ENCODE peak calls at places on chromosomes 5 and 9, in seven cellular contexts. One of them, this sample, is unnamed. For H3K36me3, the result is how much of the 10 kb centered on the place peaks cover.

GRCh38 chr9:138022756-138023393 is 145.3 kb downstream of the CACNA1B start:
- DNase-seq in fibroblast of lung: no peak
- DNase-seq in IMR-90: no peak
- DNase-seq in GM23248: no peak
- DNase-seq in neural progenitor cell: peak
- DNase-seq in HCT116: no peak
- DNase-seq in MM.1S: no peak
- DNase-seq in this sample: no peak

GRCh38 chr9:136011376-136011702 is 50.2 kb upstream of the UBAC1 start:
- DNase-seq in fibroblast of lung: no peak
- DNase-seq in IMR-90: no peak
- DNase-seq in GM23248: no peak
- DNase-seq in neural progenitor cell: no peak
- DNase-seq in HCT116: no peak
- DNase-seq in MM.1S: no peak
- DNase-seq in this sample: no peak

GRCh38 chr9:125659954-125660353 is 47.1 kb downstream of the MAPKAP1 start:
- DNase-seq in fibroblast of lung: peak
- DNase-seq in IMR-90: peak
- DNase-seq in GM23248: peak
- DNase-seq in neural progenitor cell: no peak
- DNase-seq in HCT116: no peak
- DNase-seq in MM.1S: no peak
- DNase-seq in this sample: no peak

GRCh38 chr5:178630475-178630930 is 3.7 kb upstream of the CLK4 start:
- DNase-seq in fibroblast of lung: peak
- DNase-seq in IMR-90: peak
- DNase-seq in GM23248: peak
- DNase-seq in neural progenitor cell: no peak
- DNase-seq in HCT116: peak
- DNase-seq in MM.1S: no peak
- DNase-seq in this sample: no peak

GRCh38 chr9:114037249-114037648 is 40.9 kb downstream of the AMBP start:
- DNase-seq in fibroblast of lung: no peak
- DNase-seq in IMR-90: no peak
- DNase-seq in GM23248: no peak
- DNase-seq in neural progenitor cell: no peak
- DNase-seq in HCT116: no peak
- DNase-seq in MM.1S: no peak
- DNase-seq in this sample: no peak

GRCh38 chr5:61052870-61053269 is 107.9 kb downstream of the NDUFAF2 start:
- DNase-seq in fibroblast of lung: peak
- DNase-seq in IMR-90: peak
- DNase-seq in GM23248: peak
- DNase-seq in neural progenitor cell: no peak
- DNase-seq in HCT116: peak
- DNase-seq in MM.1S: no peak
- DNase-seq in this sample: no peak

GRCh38 chr9:93013856-93014582 is 44.5 kb upstream of the SUSD3 start:
- DNase-seq in fibroblast of lung: no peak
- DNase-seq in IMR-90: no peak
- DNase-seq in GM23248: no peak
- DNase-seq in neural progenitor cell: no peak
- DNase-seq in HCT116: no peak
- DNase-seq in MM.1S: no peak
- DNase-seq in this sample: no peak

GRCh38 chr9:36218011-36218410 is 27.3 kb downstream of the CLTA start:
- DNase-seq in fibroblast of lung: no peak
- DNase-seq in IMR-90: no peak
- DNase-seq in GM23248: no peak
- DNase-seq in neural progenitor cell: no peak
- DNase-seq in HCT116: no peak
- DNase-seq in MM.1S: no peak
- DNase-seq in this sample: no peak

GRCh38 chr5:169439362-169439761 is 138.4 kb upstream of the SLIT3 start:
- DNase-seq in fibroblast of lung: no peak
- DNase-seq in IMR-90: no peak
- DNase-seq in GM23248: no peak
- DNase-seq in neural progenitor cell: no peak
- DNase-seq in HCT116: no peak
- DNase-seq in MM.1S: no peak
- DNase-seq in this sample: no peak

GRCh38 chr5:128406863-128407262 is 131.2 kb downstream of the FBN2 start:
- DNase-seq in fibroblast of lung: peak
- DNase-seq in IMR-90: peak
- DNase-seq in GM23248: no peak
- DNase-seq in neural progenitor cell: no peak
- DNase-seq in HCT116: no peak
- DNase-seq in MM.1S: no peak
- DNase-seq in this sample: no peak

GRCh38 chr5:115579216-115579615 is 23.1 kb downstream of the TICAM2 start:
- DNase-seq in fibroblast of lung: no peak
- DNase-seq in IMR-90: no peak
- DNase-seq in GM23248: no peak
- DNase-seq in neural progenitor cell: no peak
- DNase-seq in HCT116: no peak
- DNase-seq in MM.1S: no peak
- DNase-seq in this sample: no peak

GRCh38 chr5:14330729-14331128 is 187.6 kb downstream of the TRIO start:
- DNase-seq in fibroblast of lung: no peak
- DNase-seq in IMR-90: no peak
- DNase-seq in GM23248: no peak
- DNase-seq in neural progenitor cell: no peak
- DNase-seq in HCT116: no peak
- DNase-seq in MM.1S: no peak
- DNase-seq in this sample: no peak

GRCh38 chr5:14331377-14331776 is 188.2 kb downstream of the TRIO start:
- DNase-seq in fibroblast of lung: no peak
- DNase-seq in IMR-90: peak
- DNase-seq in GM23248: no peak
- DNase-seq in neural progenitor cell: no peak
- DNase-seq in HCT116: no peak
- DNase-seq in MM.1S: no peak
- DNase-seq in this sample: no peak

GRCh38 chr5:14328144-14328543 is 185.0 kb downstream of the TRIO start:
- DNase-seq in fibroblast of lung: no peak
- DNase-seq in IMR-90: no peak
- DNase-seq in GM23248: no peak
- DNase-seq in neural progenitor cell: no peak
- DNase-seq in HCT116: no peak
- DNase-seq in MM.1S: no peak
- DNase-seq in this sample: no peak

GRCh38 chr5:14332746-14333145 is 189.6 kb downstream of the TRIO start:
- DNase-seq in fibroblast of lung: no peak
- DNase-seq in IMR-90: no peak
- DNase-seq in GM23248: no peak
- DNase-seq in neural progenitor cell: no peak
- DNase-seq in HCT116: no peak
- DNase-seq in MM.1S: no peak
- DNase-seq in this sample: no peak

DNA sequence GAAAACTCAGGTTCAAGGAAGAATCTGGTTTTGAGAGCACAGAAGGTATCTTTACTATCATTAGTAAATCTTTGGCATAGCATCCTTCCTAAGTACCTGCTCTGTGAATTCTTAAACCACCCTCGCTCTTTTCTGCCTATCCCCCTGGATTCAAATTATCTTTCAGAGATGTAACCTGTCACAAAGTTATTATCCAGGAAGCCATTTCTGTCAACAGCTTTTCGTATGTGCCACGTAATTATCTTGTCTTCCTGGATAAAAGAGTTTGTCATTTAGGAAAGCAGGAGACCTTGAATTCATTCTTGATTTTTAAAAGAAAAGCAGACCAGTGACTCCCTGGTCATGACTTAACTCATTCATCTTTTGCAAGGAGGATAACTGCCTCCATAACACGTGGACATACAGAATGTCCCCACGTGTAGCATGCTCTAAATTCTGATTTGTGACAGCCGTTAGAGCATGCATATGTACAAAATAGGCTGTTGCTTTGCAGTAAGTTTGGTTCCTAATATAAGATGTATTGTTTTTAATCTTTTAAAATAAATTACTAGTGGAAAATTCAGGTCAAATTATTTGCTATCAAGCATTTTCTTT is 189.0 kb downstream of the TRIO start:
- DNase-seq in fibroblast of lung: no peak
- DNase-seq in IMR-90: no peak
- DNase-seq in GM23248: no peak
- DNase-seq in neural progenitor cell: no peak
- DNase-seq in HCT116: no peak
- DNase-seq in MM.1S: no peak
- DNase-seq in this sample: no peak
- H3K36me3 ChIP-seq in fibroblast of lung: under half
- H3K36me3 ChIP-seq in IMR-90: half or more
- H3K36me3 ChIP-seq in GM23248: half or more
- H3K36me3 ChIP-seq in neural progenitor cell: under half
- H3K36me3 ChIP-seq in HCT116: under half
- H3K36me3 ChIP-seq in MM.1S: under half
- H3K36me3 ChIP-seq in this sample: under half

GRCh38 chr5:150020249-150020648 is 19.7 kb downstream of the HMGXB3 start:
- DNase-seq in fibroblast of lung: no peak
- DNase-seq in IMR-90: no peak
- DNase-seq in GM23248: no peak
- DNase-seq in neural progenitor cell: no peak
- DNase-seq in HCT116: no peak
- DNase-seq in MM.1S: peak
- DNase-seq in this sample: no peak

GRCh38 chr5:150023136-150023535 is 22.6 kb downstream of the HMGXB3 start:
- DNase-seq in fibroblast of lung: no peak
- DNase-seq in IMR-90: no peak
- DNase-seq in GM23248: no peak
- DNase-seq in neural progenitor cell: no peak
- DNase-seq in HCT116: no peak
- DNase-seq in MM.1S: no peak
- DNase-seq in this sample: no peak

GRCh38 chr5:150021491-150022162 is 21.1 kb downstream of the HMGXB3 start:
- DNase-seq in fibroblast of lung: peak
- DNase-seq in IMR-90: peak
- DNase-seq in GM23248: peak
- DNase-seq in neural progenitor cell: no peak
- DNase-seq in HCT116: peak
- DNase-seq in MM.1S: no peak
- DNase-seq in this sample: no peak

GRCh38 chr5:150022681-150023080 is 22.1 kb downstream of the HMGXB3 start:
- DNase-seq in fibroblast of lung: no peak
- DNase-seq in IMR-90: no peak
- DNase-seq in GM23248: no peak
- DNase-seq in neural progenitor cell: no peak
- DNase-seq in HCT116: no peak
- DNase-seq in MM.1S: no peak
- DNase-seq in this sample: no peak

GRCh38 chr5:150022163-150022540 is 21.6 kb downstream of the HMGXB3 start:
- DNase-seq in fibroblast of lung: peak
- DNase-seq in IMR-90: peak
- DNase-seq in GM23248: peak
- DNase-seq in neural progenitor cell: no peak
- DNase-seq in HCT116: peak
- DNase-seq in MM.1S: peak
- DNase-seq in this sample: no peak
- H3K9ac ChIP-seq in fibroblast of lung: no peak
- H3K9ac ChIP-seq in IMR-90: no peak
- H3K9ac ChIP-seq in GM23248: peak
- H3K9ac ChIP-seq in neural progenitor cell: no peak
- H3K9ac ChIP-seq in HCT116: peak
- H3K9ac ChIP-seq in MM.1S: peak
- H3K9ac ChIP-seq in this sample: no peak

GRCh38 chr5:97171703-97172102 is 11.3 kb downstream of the RIOK2 start:
- DNase-seq in fibroblast of lung: no peak
- DNase-seq in IMR-90: no peak
- DNase-seq in GM23248: no peak
- DNase-seq in neural progenitor cell: no peak
- DNase-seq in HCT116: no peak
- DNase-seq in MM.1S: no peak
- DNase-seq in this sample: no peak
- H3K36me3 ChIP-seq in fibroblast of lung: under half
- H3K36me3 ChIP-seq in IMR-90: under half
- H3K36me3 ChIP-seq in GM23248: half or more
- H3K36me3 ChIP-seq in neural progenitor cell: half or more
- H3K36me3 ChIP-seq in HCT116: under half
- H3K36me3 ChIP-seq in MM.1S: under half
- H3K36me3 ChIP-seq in this sample: under half

GRCh38 chr5:51378061-51378409 is 5.2 kb upstream of the ISL1 start:
- DNase-seq in fibroblast of lung: no peak
- DNase-seq in IMR-90: no peak
- DNase-seq in GM23248: no peak
- DNase-seq in neural progenitor cell: no peak
- DNase-seq in HCT116: no peak
- DNase-seq in MM.1S: no peak
- DNase-seq in this sample: no peak

GRCh38 chr5:51378415-51378777 is 4.9 kb upstream of the ISL1 start:
- DNase-seq in fibroblast of lung: no peak
- DNase-seq in IMR-90: no peak
- DNase-seq in GM23248: no peak
- DNase-seq in neural progenitor cell: peak
- DNase-seq in HCT116: no peak
- DNase-seq in MM.1S: no peak
- DNase-seq in this sample: no peak

GRCh38 chr5:51377151-51378060 is 5.8 kb upstream of the ISL1 start:
- DNase-seq in fibroblast of lung: no peak
- DNase-seq in IMR-90: no peak
- DNase-seq in GM23248: no peak
- DNase-seq in neural progenitor cell: peak
- DNase-seq in HCT116: no peak
- DNase-seq in MM.1S: no peak
- DNase-seq in this sample: no peak

GRCh38 chr5:51380603-51381207 is 2.5 kb upstream of the ISL1 start:
- DNase-seq in fibroblast of lung: peak
- DNase-seq in IMR-90: peak
- DNase-seq in GM23248: peak
- DNase-seq in neural progenitor cell: peak
- DNase-seq in HCT116: no peak
- DNase-seq in MM.1S: peak
- DNase-seq in this sample: peak

DNA sequence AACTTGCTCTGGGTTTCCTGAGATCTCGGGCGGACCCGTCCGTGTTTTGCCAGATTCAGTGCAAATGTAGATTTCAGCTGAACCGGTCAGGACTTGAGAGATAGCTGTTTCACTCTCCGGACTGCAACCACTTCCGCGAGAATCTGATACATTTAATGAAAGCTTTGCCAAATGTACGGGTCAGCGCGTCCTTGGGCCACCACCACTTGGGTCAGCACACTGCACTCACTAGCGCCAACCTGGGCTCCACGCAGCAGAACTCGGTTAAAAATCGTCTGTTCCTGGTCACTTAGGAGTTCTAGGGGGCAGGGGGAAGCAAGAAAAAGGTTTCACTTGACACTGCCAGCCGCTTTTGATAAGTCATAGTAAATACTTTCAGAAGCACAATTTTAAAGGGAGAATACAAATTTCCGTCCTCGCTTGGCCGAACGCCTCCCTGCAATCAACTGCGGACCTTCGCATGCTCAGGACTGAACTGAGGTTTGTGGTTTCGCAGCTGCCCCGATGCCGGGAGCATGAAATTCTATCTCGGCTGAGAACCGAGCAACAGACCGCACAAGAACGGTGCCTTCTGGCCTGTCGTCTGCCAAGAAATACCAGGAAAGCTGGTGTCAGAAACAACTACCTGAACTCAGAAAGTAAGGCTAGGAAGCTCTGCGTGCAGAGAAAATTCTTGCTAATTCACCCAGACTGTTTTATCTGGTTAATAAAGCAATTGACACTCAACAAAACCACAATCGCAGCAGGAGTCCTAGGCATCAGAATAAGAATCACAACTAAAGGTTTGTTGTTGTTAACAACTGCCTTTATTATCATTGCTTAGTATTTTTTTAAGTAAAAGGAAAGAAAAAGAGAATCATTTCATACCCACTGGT is 4.2 kb upstream of the ISL1 start:
- DNase-seq in fibroblast of lung: no peak
- DNase-seq in IMR-90: no peak
- DNase-seq in GM23248: peak
- DNase-seq in neural progenitor cell: peak
- DNase-seq in HCT116: no peak
- DNase-seq in MM.1S: peak
- DNase-seq in this sample: no peak
- H3K9ac ChIP-seq in fibroblast of lung: no peak
- H3K9ac ChIP-seq in IMR-90: no peak
- H3K9ac ChIP-seq in GM23248: no peak
- H3K9ac ChIP-seq in neural progenitor cell: no peak
- H3K9ac ChIP-seq in HCT116: no peak
- H3K9ac ChIP-seq in MM.1S: no peak
- H3K9ac ChIP-seq in this sample: no peak

This sample was measured in Karpas-422.